ENCODE peak calls at places on chromosomes 4 and X, in seven cellular contexts. J is PC-3, T is sigmoid colon, N is trophoblast cell, I is fibroblast of lung, V is MG63, D is adipocyte. O is an unnamed sample. For H3K9me3, the result is how much of the 10 kb centered on the place peaks cover.

GRCh38 chr4:166064706-166065105 is 191.7 kb downstream of the TLL1 start:
- DNase-seq in I (no peak), V (no peak), J (no peak), D (peak), T (no peak), N (peak), O (no peak)

GRCh38 chrX:31508338-31508737 is 436.5 kb upstream of the FTHL17 start:
- DNase-seq in D (peak), J (no peak), T (peak), V (peak), N (peak), I (peak), O (no peak)

GRCh38 chr4:52907510-52907909 is 45.4 kb downstream of the RASL11B start:
- DNase-seq in T (no peak), J (no peak), V (no peak), N (no peak), I (no peak), D (no peak), O (no peak)

GRCh38 chr4:112140536-112140935 is 4.7 kb upstream of the FAM241A start:
- DNase-seq in I (no peak), T (no peak), N (no peak), V (no peak), D (peak), J (no peak), O (no peak)

GRCh38 chr4:17762705-17763104 is 18.7 kb downstream of the FAM184B start:
- DNase-seq in T (no peak), J (peak), N (peak), D (no peak), V (no peak), I (peak), O (no peak)

GRCh38 chrX:151830911-151831310 is 81.8 kb upstream of the MAGEA4 start:
- DNase-seq in N (no peak), T (no peak), D (no peak), V (no peak), I (peak), J (no peak), O (no peak)

GRCh38 chr4:28369504-28369903 is 1508.9 kb downstream of the STIM2 start:
- DNase-seq in T (no peak), J (no peak), I (peak), D (peak), N (peak), V (no peak), O (no peak)

GRCh38 chrX:20433376-20433775 is 166.7 kb upstream of the RPS6KA3 start:
- DNase-seq in N (peak), T (no peak), J (peak), V (no peak), D (no peak), I (peak), O (no peak)

GRCh38 chr4:110508827-110509446 is 33.0 kb downstream of the ENPEP start:
- DNase-seq in I (peak), J (peak), T (no peak), N (peak), V (no peak), D (peak), O (no peak)

GRCh38 chrX:253451-254297 is 27.5 kb upstream of the PLCXD1 start:
- DNase-seq in I (no peak), J (no peak), D (no peak), V (no peak), T (peak), N (no peak), O (no peak)

GRCh38 chrX:108001218-108001814 is 19.1 kb upstream of the TEX13B start:
- DNase-seq in V (no peak), N (peak), J (peak), I (peak), T (no peak), D (peak), O (peak)

GRCh38 chrX:11741574-11741973 is 16.5 kb upstream of the MSL3 start:
- DNase-seq in V (no peak), T (no peak), I (no peak), N (no peak), J (no peak), D (no peak), O (no peak)

GRCh38 chr4:55437356-55437796 is 41.6 kb downstream of the TMEM165 start:
- DNase-seq in N (peak), T (no peak), I (peak), D (no peak), J (peak), V (no peak), O (no peak)

GRCh38 chr4:26321326-26322276 is 787 bp downstream of the RBPJ start:
- DNase-seq in N (peak), D (peak), T (peak), I (peak), V (peak), J (no peak), O (no peak)

GRCh38 chrX:39196192-39197102 is 395.2 kb downstream of the MID1IP1 start:
- DNase-seq in D (no peak), N (peak), T (no peak), I (peak), J (peak), V (peak), O (peak)

GRCh38 chr4:36269116-36269515 is 12.3 kb upstream of the DTHD1 start:
- DNase-seq in V (no peak), D (no peak), T (no peak), I (no peak), N (no peak), J (no peak), O (no peak)

GRCh38 chr4:4859010-4859798 is at the start of gene MSX1:
- DNase-seq in N (peak), T (peak), I (peak), D (peak), J (peak), V (peak), O (no peak)

GRCh38 chr4:176393306-176394013 is 73.7 kb downstream of the SPCS3 start:
- DNase-seq in V (no peak), T (no peak), J (no peak), D (peak), I (no peak), N (no peak), O (no peak)

GRCh38 chrX:38954520-38954919 is 153.3 kb downstream of the MID1IP1 start:
- DNase-seq in V (no peak), D (no peak), I (no peak), N (no peak), T (no peak), J (no peak), O (no peak)

GRCh38 chrX:149512225-149512885 is 7.2 kb upstream of the IDS start:
- DNase-seq in N (peak), J (peak), V (peak), T (no peak), D (peak), I (peak), O (peak)

GRCh38 chr4:159229164-159229563 is 126.3 kb downstream of the RAPGEF2 start:
- DNase-seq in I (peak), D (peak), T (no peak), J (no peak), N (peak), V (no peak), O (no peak)

GRCh38 chrX:13087322-13088154 is 43.1 kb upstream of the FAM9C start:
- DNase-seq in T (no peak), I (peak), D (no peak), N (peak), J (peak), V (no peak), O (peak)

GRCh38 chr4:110532901-110533589 is 57.1 kb downstream of the ENPEP start:
- DNase-seq in V (no peak), T (no peak), J (no peak), D (no peak), N (no peak), I (peak), O (no peak)

GRCh38 chrX:112841114-112841819 is 636 bp upstream of the AMOT start:
- DNase-seq in T (peak), D (peak), I (peak), V (peak), J (peak), N (peak), O (peak)

GRCh38 chr4:55706526-55706925 is 70.4 kb upstream of the NMU start:
- DNase-seq in N (no peak), J (no peak), I (peak), D (peak), V (no peak), T (no peak), O (no peak)

GRCh38 chrX:151153086-151153485 is 23.3 kb upstream of the GPR50 start:
- DNase-seq in N (peak), J (peak), D (peak), T (no peak), I (peak), V (peak), O (no peak)

GRCh38 chrX:110081740-110082139 is 78.8 kb downstream of the TMEM164 start:
- DNase-seq in D (no peak), T (peak), J (peak), N (no peak), I (peak), V (peak), O (no peak)

GRCh38 chr4:73676881-73677323 is 56.7 kb upstream of the RASSF6 start:
- DNase-seq in J (peak), D (no peak), N (peak), T (no peak), V (peak), I (peak), O (no peak)

GRCh38 chr4:84841435-84841834 is 125.1 kb downstream of the WDFY3 start:
- DNase-seq in D (no peak), T (no peak), I (no peak), J (peak), N (no peak), V (no peak), O (no peak)

GRCh38 chr4:86939737-86940141 is 4.9 kb downstream of the AFF1 start:
- DNase-seq in T (no peak), V (no peak), I (peak), N (no peak), J (no peak), D (no peak), O (no peak)

GRCh38 chr4:3784469-3785291 is 18.5 kb downstream of the ADRA2C start:
- DNase-seq in T (no peak), I (no peak), N (no peak), J (no peak), D (no peak), V (no peak), O (no peak)

GRCh38 chr4:109009909-109010308 is 247.1 kb upstream of the ETNPPL start:
- DNase-seq in J (no peak), D (peak), V (no peak), N (no peak), T (no peak), I (peak), O (no peak)

GRCh38 chrX:133254666-133255065 is 36.5 kb upstream of the TFDP3 start:
- DNase-seq in V (no peak), N (peak), J (peak), D (peak), T (no peak), I (peak), O (no peak)

GRCh38 chr4:123418486-123418931 is 21.9 kb downstream of the SPRY1 start:
- DNase-seq in N (peak), J (peak), D (peak), I (peak), T (no peak), V (peak), O (no peak)

GRCh38 chr4:3803946-3804345 is 37.8 kb downstream of the ADRA2C start:
- DNase-seq in I (no peak), J (no peak), V (no peak), N (no peak), T (no peak), D (no peak), O (no peak)

GRCh38 chrX:46953597-46953996 is 41.4 kb downstream of the JADE3 start:
- DNase-seq in V (peak), T (no peak), D (no peak), I (no peak), J (no peak), N (peak), O (no peak)
- H3K4me3 ChIP-seq in V (no peak), T (no peak), D (peak), I (no peak), J (no peak), N (no peak), O (no peak)

DNA sequence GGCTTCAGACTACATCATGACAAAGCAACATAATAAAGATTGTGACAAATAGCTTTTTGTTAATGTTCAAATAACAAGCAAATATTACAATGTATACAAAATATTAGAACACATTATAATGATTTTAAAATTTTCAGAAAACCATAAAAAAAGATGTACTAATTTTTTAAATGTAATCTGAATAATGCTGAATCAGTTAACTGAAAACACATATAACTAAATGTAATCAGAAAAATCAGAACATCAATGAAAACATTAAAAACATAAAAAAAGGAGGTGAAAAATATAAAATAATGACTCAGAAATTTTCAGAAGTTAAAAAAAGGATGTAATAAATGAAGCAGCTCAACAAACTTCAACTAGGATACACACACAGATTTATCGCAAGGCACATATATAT is 53.5 kb downstream of the ZNF721 start:
- DNase-seq in V (no peak), I (no peak), J (no peak), N (no peak), D (no peak), T (no peak), O (no peak)
- H3K9me3 ChIP-seq in V (half or more), I (under half), J (half or more), N (under half), D (half or more), T (half or more), O (half or more)

GRCh38 chrX:1453951-1454785 is 1.5 kb upstream of the ASMTL start:
- DNase-seq in I (peak), N (peak), D (peak), V (peak), J (peak), T (peak), O (peak)
- H3K4me3 ChIP-seq in I (peak), N (peak), D (peak), V (peak), J (no peak), T (peak), O (peak)

DNA sequence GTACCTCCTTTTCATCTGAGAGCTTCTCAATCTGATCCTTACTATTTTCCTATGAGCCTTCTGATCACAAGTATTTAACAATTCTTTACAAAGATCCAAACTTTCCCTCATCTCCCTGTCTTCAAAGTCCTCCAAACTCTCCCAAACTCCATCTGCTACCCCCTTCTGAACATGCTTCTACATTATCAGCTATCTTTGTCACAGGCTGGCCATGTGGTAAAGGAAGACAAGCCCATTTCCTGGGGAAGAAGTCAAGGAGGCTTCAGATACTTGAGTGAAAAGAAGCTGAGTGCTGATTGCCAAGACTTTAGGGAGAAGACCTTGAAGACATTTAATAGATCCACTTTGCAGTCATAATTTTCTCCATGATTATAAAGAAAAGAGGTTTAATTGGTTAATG is 231.4 kb downstream of the CWH43 start:
- DNase-seq in J (no peak), T (no peak), I (no peak), V (no peak), N (no peak), D (no peak), O (no peak)
- H3K9me3 ChIP-seq in J (under half), T (under half), I (under half), V (under half), N (under half), D (under half), O (under half)

DNA sequence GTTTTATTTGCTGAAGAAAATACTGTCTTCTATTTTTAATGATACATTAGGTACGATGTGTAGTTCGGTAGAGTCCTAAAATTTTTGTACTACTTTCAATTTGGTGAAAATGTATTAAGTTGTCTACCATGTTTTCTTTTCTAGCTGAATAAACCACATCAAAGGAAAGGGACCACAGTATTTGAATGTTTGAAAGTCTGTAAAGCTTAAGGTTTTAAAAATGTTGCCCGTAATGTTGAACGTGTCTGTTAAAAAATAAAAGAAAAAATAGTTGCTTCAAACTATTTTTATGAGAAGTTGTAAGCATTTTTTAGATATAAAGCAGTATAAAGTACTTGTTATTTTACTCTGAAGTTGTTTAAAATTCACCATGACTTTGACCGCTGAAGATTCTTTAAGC is 3.2 kb downstream of the CDKN2AIP start:
- DNase-seq in V (no peak), N (no peak), I (no peak), D (no peak), J (no peak), T (no peak), O (peak)
- H3K4me3 ChIP-seq in V (no peak), N (no peak), I (no peak), D (peak), J (peak), T (no peak), O (peak)

GRCh38 chr4:2371765-2372487 is 46.5 kb downstream of the ZFYVE28 start:
- DNase-seq in N (no peak), J (no peak), I (no peak), T (no peak), V (no peak), D (no peak), O (no peak)
- H3K9me3 ChIP-seq in N (under half), J (under half), I (under half), T (under half), V (under half), D (under half), O (under half)

GRCh38 chr4:10106421-10107039 is 10.1 kb downstream of the WDR1 start:
- DNase-seq in N (peak), J (peak), T (peak), I (peak), D (peak), V (peak), O (peak)
- H3K4me3 ChIP-seq in N (no peak), J (peak), T (peak), I (peak), D (peak), V (peak), O (peak)